ENCODE peak calls at places on chromosomes 5 and 9, in four cellular contexts. X is GM06990; K is CD8-positive, alpha-beta memory T cell; Q is LNCaP clone FGC. I is an unnamed sample.

GRCh38 chr5:74616236-74617146 is 24.0 kb downstream of the ENC1 start:
- DNase-seq in X (no peak), K (no peak), Q (no peak), I (no peak)

GRCh38 chr9:124342946-124343485 is 72.2 kb downstream of the PSMB7 start:
- DNase-seq in X (no peak), K (no peak), Q (no peak), I (no peak)

GRCh38 chr9:137371966-137372651 is 50.9 kb downstream of the EXD3 start:
- DNase-seq in X (no peak), K (no peak), Q (no peak), I (no peak)

GRCh38 chr9:37156781-37157356 is 36.5 kb downstream of the ZCCHC7 start:
- DNase-seq in X (no peak), K (no peak), Q (no peak), I (no peak)

GRCh38 chr5:136128416-136128935 is 4.2 kb upstream of the SMAD5 start:
- DNase-seq in X (no peak), K (no peak), Q (no peak), I (no peak)

GRCh38 chr5:81820315-81820636 is 69.4 kb upstream of the SSBP2 start:
- DNase-seq in X (no peak), K (no peak), Q (no peak), I (no peak)

GRCh38 chr5:58871648-58872242 is 288.9 kb downstream of the RAB3C start:
- DNase-seq in X (no peak), K (no peak), Q (peak), I (no peak)

GRCh38 chr5:180105827-180106312 is 34.3 kb upstream of the RNF130 start:
- DNase-seq in X (no peak), K (no peak), Q (no peak), I (no peak)

GRCh38 chr5:75367401-75367800 is 30.4 kb downstream of the HMGCR start:
- DNase-seq in X (no peak), K (no peak), Q (no peak), I (no peak)

GRCh38 chr5:168179185-168179584 is 112.3 kb upstream of the WWC1 start:
- DNase-seq in X (no peak), K (no peak), Q (no peak), I (no peak)

GRCh38 chr5:157059891-157060290 is 975 bp upstream of the HAVCR1 start:
- DNase-seq in X (no peak), K (no peak), Q (no peak), I (no peak)

GRCh38 chr5:129905467-129906176 is 1.4 kb downstream of the CHSY3 start:
- DNase-seq in X (peak), K (no peak), Q (no peak), I (no peak)

GRCh38 chr9:15882328-15882727 is 329.5 kb downstream of the CCDC171 start:
- DNase-seq in X (no peak), K (no peak), Q (no peak), I (no peak)

GRCh38 chr9:133477992-133478850 is 678 bp downstream of the SLC2A6 start:
- DNase-seq in X (peak), K (no peak), Q (no peak), I (no peak)

DNA sequence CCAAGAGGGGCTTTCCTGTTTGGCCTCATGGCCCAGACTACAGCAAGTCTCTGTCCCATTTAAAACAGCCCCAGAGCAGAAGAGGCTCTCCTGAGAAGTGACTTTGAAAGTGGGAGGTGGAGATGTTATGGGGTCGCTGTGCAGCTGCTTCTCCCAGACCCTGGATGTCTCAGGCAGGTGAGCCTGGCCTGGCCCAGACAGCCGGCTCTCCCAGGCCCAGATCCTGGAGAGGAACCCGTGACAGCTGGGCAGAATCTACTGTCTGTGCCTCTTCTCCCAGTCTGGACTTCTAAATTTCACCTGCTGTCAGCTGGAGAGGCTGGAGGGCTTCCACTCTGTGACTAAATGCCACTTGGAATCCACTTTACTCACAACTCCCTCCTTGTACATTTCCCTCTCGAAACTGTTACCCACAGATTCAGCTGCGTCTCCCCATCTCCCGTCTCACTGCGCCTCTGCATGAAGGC is 20.5 kb downstream of the FAM78A start:
- DNase-seq in X (peak), K (no peak), Q (no peak), I (no peak)
- H3K4me3 ChIP-seq in X (peak), K (peak), Q (no peak), I (peak)

DNA sequence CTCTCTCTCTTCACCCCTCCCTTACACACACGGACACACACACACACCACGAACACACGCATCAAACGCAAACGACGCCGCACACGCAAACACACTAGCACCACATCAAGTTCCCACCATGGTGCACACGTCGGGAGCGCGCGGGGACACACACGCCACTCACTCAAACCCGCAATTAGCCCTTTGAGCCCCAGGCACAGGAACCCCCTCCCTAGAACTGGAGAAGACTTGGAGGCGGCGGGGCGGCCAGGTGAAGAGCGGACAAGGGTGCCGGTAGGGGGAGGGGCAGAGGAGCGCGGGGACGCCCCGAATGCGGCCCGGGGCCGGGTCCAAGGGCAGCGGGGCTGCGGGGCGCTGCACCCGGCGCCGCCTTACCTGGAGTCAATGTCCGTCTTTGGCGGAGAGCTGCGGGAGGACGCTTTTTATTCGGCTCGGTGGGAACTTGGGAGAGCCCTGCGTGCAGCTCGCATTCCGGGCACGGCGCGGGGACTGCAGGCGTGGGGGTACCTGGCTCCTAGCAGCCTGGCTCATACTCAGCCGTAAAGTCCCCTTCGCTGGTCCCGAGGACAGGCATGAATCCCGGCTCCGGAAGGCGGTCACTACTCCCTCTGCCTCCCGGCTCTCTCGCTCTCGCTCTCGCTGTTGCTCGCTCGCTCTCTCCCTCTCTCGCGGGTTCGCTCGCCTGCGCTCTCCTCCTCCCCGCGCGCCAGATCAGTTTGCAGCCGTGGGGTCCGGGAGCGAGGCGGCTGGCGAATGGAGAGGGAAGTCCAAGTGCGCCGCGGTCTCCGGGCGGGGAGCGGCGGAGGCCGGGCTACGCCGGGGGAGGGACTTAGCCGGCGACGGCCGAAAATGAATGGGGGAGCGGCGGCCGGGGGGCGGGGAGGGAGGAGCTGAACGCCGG is at the start of gene BRINP1:
- DNase-seq in X (no peak), K (no peak), Q (no peak), I (no peak)
- H3K4me3 ChIP-seq in X (no peak), K (no peak), Q (no peak), I (no peak)

GRCh38 chr5:67003906-67004729 is 192.5 kb downstream of the CD180 start:
- DNase-seq in X (peak), K (peak), Q (peak), I (peak)

GRCh38 chr5:67003373-67003905 is 193.2 kb downstream of the CD180 start:
- DNase-seq in X (no peak), K (no peak), Q (no peak), I (no peak)

GRCh38 chr5:67004730-67005350 is 191.8 kb downstream of the CD180 start:
- DNase-seq in X (no peak), K (no peak), Q (no peak), I (no peak)

GRCh38 chr5:67009028-67009427 is 187.6 kb downstream of the CD180 start:
- DNase-seq in X (no peak), K (no peak), Q (no peak), I (no peak)

GRCh38 chr5:67006152-67006848 is 190.3 kb downstream of the CD180 start:
- DNase-seq in X (no peak), K (no peak), Q (no peak), I (no peak)
- H3K4me3 ChIP-seq in X (no peak), K (peak), Q (no peak), I (no peak)

GRCh38 chr5:125267636-125268248 is 521.3 kb upstream of the ZNF608 start:
- DNase-seq in X (no peak), K (no peak), Q (no peak), I (no peak)

GRCh38 chr5:125261505-125262250 is 515.2 kb upstream of the ZNF608 start:
- DNase-seq in X (no peak), K (no peak), Q (no peak), I (no peak)

GRCh38 chr5:125262782-125263181 is 516.3 kb upstream of the ZNF608 start:
- DNase-seq in X (no peak), K (no peak), Q (no peak), I (no peak)

GRCh38 chr5:125266106-125266505 is 519.7 kb upstream of the ZNF608 start:
- DNase-seq in X (no peak), K (no peak), Q (no peak), I (no peak)

DNA sequence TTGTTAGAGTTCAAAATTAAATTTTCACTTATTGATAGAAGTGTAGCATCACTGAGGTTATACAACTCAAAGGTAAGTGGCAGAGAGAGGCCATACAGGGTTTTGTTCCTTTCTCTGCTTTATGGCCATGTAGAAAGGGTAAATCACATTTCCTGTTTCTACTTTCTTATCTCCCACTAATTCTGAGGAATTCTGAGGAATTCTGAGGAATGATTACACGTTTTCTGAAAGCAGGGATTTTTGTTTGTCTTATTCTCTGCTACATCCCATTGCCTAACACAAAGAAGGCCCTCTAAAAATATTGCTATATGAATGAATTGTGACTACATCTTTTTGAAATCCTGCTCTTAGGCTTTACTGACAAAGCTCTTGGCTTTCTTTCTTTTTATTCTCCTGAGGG is 516.9 kb upstream of the ZNF608 start:
- DNase-seq in X (no peak), K (no peak), Q (no peak), I (no peak)
- H3K4me3 ChIP-seq in X (no peak), K (no peak), Q (no peak), I (no peak)

DNA sequence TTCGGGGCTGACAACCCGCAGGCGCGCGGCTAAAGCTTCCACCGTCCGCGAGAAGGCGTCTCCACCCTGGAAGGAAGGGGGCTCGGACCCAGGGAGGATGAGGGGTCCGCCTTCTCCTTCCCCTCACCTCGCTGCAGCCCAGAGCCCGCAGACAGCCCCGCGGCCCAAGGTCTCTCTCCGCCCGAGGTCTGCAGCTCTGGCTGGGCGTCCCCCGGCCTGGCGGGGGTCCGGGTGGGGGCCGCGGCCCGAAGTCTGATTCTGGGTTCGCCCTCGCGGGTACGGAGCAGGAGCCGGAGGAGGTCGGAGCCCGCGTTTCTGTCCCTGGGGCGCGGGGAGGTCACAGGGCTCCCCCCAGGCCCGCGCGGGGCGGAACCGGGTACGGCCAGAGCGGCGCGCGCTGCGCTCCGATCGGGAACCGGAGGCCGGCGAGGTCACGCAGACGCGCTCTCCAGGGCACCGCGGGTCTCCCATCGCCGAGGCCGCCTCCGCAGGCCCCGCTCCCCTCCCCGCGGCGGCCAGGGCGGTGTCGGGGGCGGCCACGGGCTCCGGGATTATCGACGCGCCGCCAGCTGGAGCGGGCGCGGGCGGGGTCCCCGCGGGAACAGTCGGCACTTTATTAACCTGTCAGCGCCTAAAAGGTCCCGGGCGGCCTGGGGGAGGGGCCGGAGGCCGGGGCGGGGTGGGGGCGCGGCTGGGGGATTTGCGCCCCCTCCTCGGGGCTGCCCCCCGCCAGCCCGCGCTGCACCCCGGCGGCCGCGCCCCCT is 11.6 kb downstream of the LHX3 start:
- DNase-seq in X (no peak), K (no peak), Q (no peak), I (no peak)
- H3K4me3 ChIP-seq in X (no peak), K (no peak), Q (no peak), I (no peak)

I was measured in GM12864.